ENCODE peak calls at places on chromosomes 7 and 10, in ten cellular contexts. Q is spleen, U is fibroblast of lung, S is colonic mucosa, F is heart left ventricle, R is AG04450, E is uterus, J is transverse colon, M is pancreas, W is coronary artery. Z is an unnamed sample.

GRCh38 chr10:35690534-35690933 is 48.4 kb upstream of the FZD8 start:
- DNase-seq in Q (no peak), U (no peak), S (peak), F (no peak), R (no peak), E (no peak), J (no peak), M (peak), W (no peak), Z (no peak)

GRCh38 chr10:71263376-71263775 is 51.0 kb downstream of the UNC5B start:
- DNase-seq in Q (no peak), U (peak), S (no peak), F (peak), R (no peak), E (no peak), J (no peak), M (no peak), W (no peak), Z (no peak)

GRCh38 chr10:3911713-3912442 is 126.9 kb upstream of the KLF6 start:
- DNase-seq in Q (no peak), U (peak), S (no peak), F (no peak), R (no peak), E (no peak), J (no peak), M (no peak), W (no peak), Z (no peak)

GRCh38 chr10:31320598-31321211 is 1.7 kb downstream of the ZEB1 start:
- DNase-seq in Q (peak), U (peak), S (peak), F (peak), R (no peak), E (peak), J (peak), M (peak), W (peak), Z (peak)

GRCh38 chr7:108062250-108063014 is 59.5 kb upstream of the LAMB1 start:
- DNase-seq in Q (no peak), U (peak), S (no peak), F (no peak), R (no peak), E (no peak), J (no peak), M (no peak), W (no peak), Z (no peak)

GRCh38 chr10:60148266-60148840 is 241.3 kb downstream of the ANK3 start:
- DNase-seq in Q (no peak), U (peak), S (peak), F (no peak), R (peak), E (peak), J (peak), M (peak), W (no peak), Z (peak)

GRCh38 chr7:89607797-89608196 is 546.5 kb upstream of the STEAP1 start:
- DNase-seq in Q (no peak), U (no peak), S (no peak), F (no peak), R (no peak), E (no peak), J (no peak), M (no peak), W (no peak), Z (no peak)

GRCh38 chr10:37619336-37619735 is 238.1 kb downstream of the ZNF248 start:
- DNase-seq in Q (no peak), U (no peak), S (no peak), F (no peak), R (no peak), E (no peak), J (no peak), M (no peak), W (no peak), Z (no peak)

GRCh38 chr10:104314591-104315485 is 23.4 kb downstream of the ITPRIP start:
- DNase-seq in Q (peak), U (no peak), S (no peak), F (no peak), R (no peak), E (peak), J (no peak), M (no peak), W (no peak), Z (no peak)

GRCh38 chr10:19817251-19818046 is 1.2 kb downstream of the PLXDC2 start:
- DNase-seq in Q (peak), U (peak), S (peak), F (peak), R (no peak), E (peak), J (peak), M (no peak), W (no peak), Z (peak)

GRCh38 chr10:29649561-29650551 is 15.1 kb upstream of the SVIL start:
- DNase-seq in Q (no peak), U (peak), S (no peak), F (no peak), R (peak), E (no peak), J (no peak), M (no peak), W (no peak), Z (no peak)

GRCh38 chr10:19638173-19638872 is 177.9 kb upstream of the PLXDC2 start:
- DNase-seq in Q (no peak), U (peak), S (no peak), F (peak), R (peak), E (no peak), J (no peak), M (no peak), W (no peak), Z (no peak)

GRCh38 chr7:26723140-26723539 is 141.2 kb downstream of the SKAP2 start:
- DNase-seq in Q (no peak), U (no peak), S (no peak), F (no peak), R (no peak), E (no peak), J (no peak), M (no peak), W (no peak), Z (no peak)

GRCh38 chr7:107528461-107528860 is 35.3 kb downstream of the COG5 start:
- DNase-seq in Q (no peak), U (peak), S (no peak), F (no peak), R (peak), E (no peak), J (no peak), M (no peak), W (no peak), Z (no peak)

GRCh38 chr10:90138844-90139243 is 437.5 kb downstream of the KIF20B start:
- DNase-seq in Q (no peak), U (no peak), S (no peak), F (no peak), R (no peak), E (no peak), J (no peak), M (no peak), W (no peak), Z (no peak)

GRCh38 chr10:33329178-33329577 is 5.3 kb downstream of the NRP1 start:
- DNase-seq in Q (no peak), U (no peak), S (no peak), F (no peak), R (no peak), E (no peak), J (no peak), M (no peak), W (no peak), Z (no peak)

GRCh38 chr7:40327113-40327512 is 192.3 kb downstream of the SUGCT start:
- DNase-seq in Q (no peak), U (no peak), S (no peak), F (no peak), R (no peak), E (no peak), J (no peak), M (no peak), W (no peak), Z (no peak)

GRCh38 chr10:62244785-62245595 is 23.7 kb downstream of the RTKN2 start:
- DNase-seq in Q (no peak), U (peak), S (peak), F (peak), R (no peak), E (peak), J (peak), M (no peak), W (no peak), Z (peak)

GRCh38 chr7:110486549-110486948 is 604.4 kb upstream of the LRRN3 start:
- DNase-seq in Q (no peak), U (no peak), S (no peak), F (no peak), R (no peak), E (no peak), J (no peak), M (no peak), W (no peak), Z (no peak)

GRCh38 chr10:21675157-21675796 is 141.2 kb downstream of the MLLT10 start:
- DNase-seq in Q (no peak), U (peak), S (peak), F (no peak), R (no peak), E (no peak), J (peak), M (no peak), W (no peak), Z (no peak)

GRCh38 chr10:100100651-100101525 is 19.2 kb upstream of the CPN1 start:
- DNase-seq in Q (no peak), U (peak), S (no peak), F (no peak), R (peak), E (no peak), J (no peak), M (no peak), W (no peak), Z (no peak)

GRCh38 chr10:69866246-69866687 is 64.6 kb downstream of the COL13A1 start:
- DNase-seq in Q (no peak), U (no peak), S (no peak), F (no peak), R (no peak), E (no peak), J (no peak), M (no peak), W (no peak), Z (no peak)
- H3K27ac ChIP-seq in Q (peak), U (peak), S (peak), F (peak), R (peak), E (peak), J (peak), M (no peak), W (peak), Z (no peak)

GRCh38 chr10:7649673-7650330 is 17.0 kb downstream of the ITIH5 start:
- DNase-seq in Q (no peak), U (no peak), S (no peak), F (no peak), R (no peak), E (no peak), J (no peak), M (no peak), W (no peak), Z (peak)
- H3K27ac ChIP-seq in Q (no peak), U (no peak), S (no peak), F (peak), R (no peak), E (no peak), J (peak), M (no peak), W (peak), Z (peak)

GRCh38 chr7:37342170-37342569 is 106.5 kb downstream of the ELMO1 start:
- DNase-seq in Q (no peak), U (no peak), S (no peak), F (no peak), R (no peak), E (no peak), J (no peak), M (no peak), W (no peak), Z (no peak)

GRCh38 chr7:37349979-37350590 is 98.6 kb downstream of the ELMO1 start:
- DNase-seq in Q (no peak), U (no peak), S (no peak), F (no peak), R (no peak), E (no peak), J (no peak), M (no peak), W (no peak), Z (no peak)

GRCh38 chr7:37344886-37345579 is 103.6 kb downstream of the ELMO1 start:
- DNase-seq in Q (no peak), U (no peak), S (no peak), F (no peak), R (no peak), E (no peak), J (no peak), M (no peak), W (no peak), Z (no peak)

GRCh38 chr7:37342665-37343471 is 105.8 kb downstream of the ELMO1 start:
- DNase-seq in Q (peak), U (no peak), S (peak), F (no peak), R (no peak), E (no peak), J (peak), M (no peak), W (no peak), Z (no peak)

DNA sequence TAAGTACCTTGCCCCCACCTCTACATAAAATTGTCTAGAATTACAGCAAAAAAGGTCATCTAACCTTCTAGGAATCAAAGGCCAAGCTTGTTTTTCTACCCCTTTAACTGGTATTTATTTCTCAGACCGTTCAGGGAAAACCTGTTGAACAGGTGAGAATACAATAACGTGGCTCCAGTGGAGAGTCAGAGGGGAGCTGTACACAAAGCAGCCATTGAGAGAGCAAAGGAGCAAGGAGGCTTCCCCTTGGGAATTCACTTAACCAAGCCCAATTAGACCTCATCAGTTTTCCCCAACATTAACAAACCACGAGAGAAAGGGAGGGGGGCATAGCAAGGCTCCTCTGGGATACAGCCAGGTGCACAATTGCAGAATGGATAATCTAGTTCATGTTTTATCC is 101.9 kb downstream of the ELMO1 start:
- DNase-seq in Q (no peak), U (no peak), S (no peak), F (no peak), R (no peak), E (no peak), J (no peak), M (no peak), W (no peak), Z (no peak)
- H3K27ac ChIP-seq in Q (no peak), U (no peak), S (no peak), F (no peak), R (no peak), E (no peak), J (no peak), M (no peak), W (no peak), Z (no peak)

DNA sequence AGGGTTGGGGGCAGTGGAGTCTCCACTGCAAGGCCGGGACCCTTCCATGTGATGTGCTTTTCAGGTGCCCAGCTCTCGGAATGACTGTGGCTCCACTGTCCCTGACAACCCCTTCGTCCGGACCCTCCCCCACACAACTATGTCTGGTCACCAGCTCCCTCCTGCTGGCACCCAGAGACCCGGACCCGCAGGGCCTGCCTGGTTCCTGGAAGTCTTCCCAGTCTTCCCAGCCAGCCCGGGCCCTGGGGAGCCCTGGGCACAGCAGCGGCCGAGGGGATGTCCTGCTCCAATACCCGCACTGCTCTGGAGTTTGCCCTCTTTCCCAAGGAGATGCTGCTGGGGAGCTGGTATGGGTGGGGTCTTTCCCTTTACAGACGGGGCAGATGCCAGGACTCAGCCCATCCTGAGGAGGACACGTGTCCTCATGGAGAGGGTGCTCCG is 5.5 kb downstream of the ATP6V0E2 start:
- DNase-seq in Q (no peak), U (no peak), S (peak), F (no peak), R (no peak), E (no peak), J (no peak), M (no peak), W (peak), Z (no peak)
- H3K27ac ChIP-seq in Q (no peak), U (no peak), S (no peak), F (no peak), R (no peak), E (no peak), J (no peak), M (no peak), W (no peak), Z (no peak)